ENCODE peak calls at places on chromosome 3, in five cellular contexts. O is stomach; G is GM23338; X is CD8-positive, alpha-beta memory T cell; D is left ventricle myocardium inferior. C is an unnamed sample.

GRCh38 chr3:139318431-139318816 is 25.4 kb upstream of the MRPS22 start:
- DNase-seq in X (no peak), D (no peak), G (no peak), O (no peak), C (no peak)

GRCh38 chr3:173284301-173284700 is 113.2 kb upstream of the NLGN1 start:
- DNase-seq in G (no peak), O (no peak), X (no peak), D (no peak), C (no peak)

GRCh38 chr3:181383760-181384159 is 328.0 kb upstream of the SOX2 start:
- DNase-seq in O (no peak), X (no peak), D (no peak), G (peak; percentile 31), C (no peak)

GRCh38 chr3:154430014-154430413 is at the start of gene GPR149:
- DNase-seq in X (no peak), G (peak; percentile 56), O (no peak), D (no peak), C (no peak)

GRCh38 chr3:27431116-27431515 is 53.1 kb downstream of the SLC4A7 start:
- DNase-seq in D (no peak), X (no peak), O (peak; percentile 27), G (no peak), C (no peak)

GRCh38 chr3:94225176-94225742 is 162.4 kb downstream of the NSUN3 start:
- DNase-seq in X (no peak), G (no peak), O (no peak), D (no peak), C (no peak)

GRCh38 chr3:30843950-30844349 is 50.5 kb downstream of the GADL1 start:
- DNase-seq in D (no peak), G (no peak), X (no peak), O (no peak), C (no peak)

GRCh38 chr3:160374472-160374871 is 24.6 kb downstream of the IFT80 start:
- DNase-seq in X (no peak), O (no peak), D (no peak), G (no peak), C (no peak)

GRCh38 chr3:109874900-109875735 is 537.8 kb upstream of the DPPA4 start:
- DNase-seq in O (no peak), X (no peak), D (no peak), G (no peak), C (no peak)

GRCh38 chr3:168546707-168547106 is 451.0 kb upstream of the GOLIM4 start:
- DNase-seq in O (no peak), G (no peak), D (no peak), X (no peak), C (no peak)

GRCh38 chr3:64185436-64185835 is 39.8 kb downstream of the PRICKLE2 start:
- DNase-seq in D (no peak), G (no peak), X (no peak), O (no peak), C (no peak)

GRCh38 chr3:100159564-100160153 is 45.4 kb upstream of the FILIP1L start:
- DNase-seq in X (no peak), G (no peak), O (no peak), D (no peak), C (no peak)

GRCh38 chr3:184177331-184177731 is 2.7 kb downstream of the AP2M1 start:
- DNase-seq in D (no peak), O (no peak), G (no peak), X (no peak), C (no peak)

GRCh38 chr3:188316723-188317070 is 162.7 kb downstream of the LPP start:
- DNase-seq in D (no peak), O (no peak), G (no peak), X (no peak), C (no peak)

GRCh38 chr3:67529337-67529736 is 125.1 kb downstream of the SUCLG2 start:
- DNase-seq in G (no peak), D (no peak), O (no peak), X (no peak), C (no peak)

GRCh38 chr3:172685331-172686214 is 25.3 kb downstream of the NCEH1 start:
- DNase-seq in X (no peak), D (no peak), O (no peak), G (no peak), C (no peak)

GRCh38 chr3:58013973-58014649 is 5.9 kb downstream of the FLNB start:
- DNase-seq in D (peak; percentile 38), X (no peak), G (no peak), O (peak; percentile 39), C (peak; percentile 74)

GRCh38 chr3:176032043-176032442 is 1165.2 kb downstream of the TBL1XR1 start:
- DNase-seq in G (no peak), O (no peak), D (no peak), X (no peak), C (no peak)
- H3K27ac ChIP-seq in G (no peak overlapping the region), O (no peak overlapping the region), D (no peak overlapping the region), X (no peak overlapping the region), C (no peak overlapping the region)

GRCh38 chr3:122957707-122958210 is 69.8 kb downstream of the SEMA5B start:
- DNase-seq in O (no peak), G (no peak), X (no peak), D (peak; percentile 65), C (peak; percentile 61)
- H3K27ac ChIP-seq in O (no peak overlapping the region), G (no peak overlapping the region), X (no peak overlapping the region), D (peak overlapping the region; percentile 89), C (no peak overlapping the region)

GRCh38 chr3:43256714-43257461 is 29.5 kb upstream of the SNRK start:
- DNase-seq in O (no peak), X (no peak), D (no peak), G (no peak), C (no peak)
- H3K27ac ChIP-seq in O (no peak overlapping the region), X (no peak overlapping the region), D (no peak overlapping the region), G (no peak overlapping the region), C (no peak overlapping the region)

GRCh38 chr3:158769519-158770253 is 32.2 kb upstream of the MFSD1 start:
- DNase-seq in G (no peak), D (no peak), X (no peak), O (no peak), C (no peak)
- H3K27ac ChIP-seq in G (no peak overlapping the region), D (peak overlapping the region; percentile 81), X (no peak overlapping the region), O (peak overlapping the region; percentile 68), C (peak overlapping the region; percentile 71)

DNA sequence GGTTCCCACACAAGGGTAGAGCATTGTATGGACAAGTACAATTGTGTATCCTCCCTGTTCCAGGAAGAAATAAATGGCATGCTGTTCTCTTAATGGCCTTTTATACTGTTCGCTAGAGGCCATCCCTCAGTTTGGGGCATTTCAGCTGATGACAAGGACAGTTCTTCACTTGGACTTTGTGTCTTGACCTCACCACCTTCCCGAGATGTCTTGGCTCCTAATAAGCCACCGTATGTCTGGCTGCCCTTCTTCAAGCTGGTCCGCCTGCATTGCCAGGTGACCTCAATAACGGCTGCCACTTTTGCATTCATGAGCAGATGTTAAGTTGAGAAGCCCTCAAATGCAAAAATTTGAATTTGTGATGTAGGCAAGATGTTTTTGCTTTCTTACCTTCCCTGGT is 24.1 kb downstream of the ZBTB38 start:
- DNase-seq in D (no peak), O (no peak), G (no peak), X (no peak), C (no peak)
- H3K27ac ChIP-seq in D (no peak overlapping the region), O (no peak overlapping the region), G (no peak overlapping the region), X (no peak overlapping the region), C (no peak overlapping the region)

C was measured in uterus.